ENCODE peak calls at places on chromosomes 13 and 19, in nine cellular contexts. A is progenitor cell of endocrine pancreas; G is ureter; W is kidney glomerular epithelial cell; T is amniotic stem cell; K is stimulated activated CD4-positive, alpha-beta T cell treated with anti-CD3 and anti-CD28 coated beads, Interleukin-2, amount 100 ng/mL, for 48 hours; U is naive thymus-derived CD8-positive, alpha-beta T cell; H is T follicular helper cell; S is Peyer's patch. Y is an unnamed sample.

GRCh38 chr13:50989476-50989875 is 79.9 kb downstream of the RNASEH2B start:
- DNase-seq in K (no peak), T (no peak), S (no peak), U (no peak), G (no peak), W (no peak), A (no peak), H (no peak), Y (no peak)

GRCh38 chr13:27533155-27533643 is 82.8 kb upstream of the MTIF3 start:
- DNase-seq in T (peak; percentile 37), U (peak; percentile 21), H (no peak), S (peak; percentile 89), A (peak; percentile 88), G (peak; percentile 85), K (peak; percentile 60), W (peak; percentile 70), Y (peak; percentile 66)

GRCh38 chr19:50722248-50723013 is 733 bp upstream of the CLEC11A start:
- DNase-seq in T (no peak), G (no peak), W (no peak), U (no peak), A (no peak), H (no peak), K (no peak), S (no peak), Y (no peak)

GRCh38 chr13:62710766-62711165 is 1295.1 kb upstream of the PCDH20 start:
- DNase-seq in U (no peak), A (no peak), K (no peak), S (no peak), W (no peak), H (no peak), G (no peak), T (no peak), Y (no peak)

GRCh38 chr13:58437436-58437835 is 805.9 kb downstream of the PCDH17 start:
- DNase-seq in G (no peak), A (no peak), U (no peak), W (no peak), K (no peak), S (no peak), T (no peak), H (no peak), Y (no peak)

GRCh38 chr19:18657590-18658365 is 20.9 kb downstream of the KLHL26 start:
- DNase-seq in W (peak; percentile 15), T (no peak), U (no peak), H (no peak), K (no peak), S (no peak), G (no peak), A (no peak), Y (peak; percentile 78)

GRCh38 chr19:45765365-45766292 is 3.4 kb downstream of the SIX5 start:
- DNase-seq in S (no peak), H (no peak), T (no peak), U (no peak), K (no peak), W (no peak), G (no peak), A (no peak), Y (no peak)

GRCh38 chr19:1683869-1684572 is 31.6 kb upstream of the TCF3 start:
- DNase-seq in G (no peak), H (no peak), K (no peak), A (no peak), W (no peak), S (no peak), T (no peak), U (no peak), Y (no peak)

GRCh38 chr13:31476753-31477152 is 262.6 kb upstream of the RXFP2 start:
- DNase-seq in T (no peak), H (no peak), W (no peak), G (no peak), S (no peak), K (no peak), A (no peak), U (no peak), Y (no peak)

GRCh38 chr13:106187501-106187900 is 348.0 kb downstream of the EFNB2 start:
- DNase-seq in U (no peak), A (no peak), H (no peak), S (no peak), W (no peak), G (no peak), K (no peak), T (no peak), Y (no peak)

GRCh38 chr13:113907637-113908617 is 44.1 kb upstream of the GAS6 start:
- DNase-seq in S (no peak), T (no peak), W (no peak), A (no peak), H (no peak), U (no peak), G (peak; percentile 44), K (no peak), Y (no peak)

GRCh38 chr19:49999371-50000010 is 25.7 kb downstream of the VRK3 start:
- DNase-seq in S (no peak), A (no peak), G (no peak), U (no peak), H (no peak), W (no peak), K (no peak), T (no peak), Y (no peak)

GRCh38 chr19:54395685-54396084 is 19.6 kb upstream of the TTYH1 start:
- DNase-seq in W (no peak), S (no peak), G (no peak), T (no peak), A (no peak), H (no peak), U (no peak), K (no peak), Y (no peak)

GRCh38 chr19:53870485-53870844 is 2.8 kb downstream of the MYADM start:
- DNase-seq in G (no peak), T (no peak), H (no peak), S (peak; percentile 68), U (peak; percentile 21), K (no peak), W (no peak), A (no peak), Y (no peak)

GRCh38 chr19:40613669-40614594 is 12.8 kb downstream of the LTBP4 start:
- DNase-seq in K (peak; percentile 80), H (peak; percentile 74), W (no peak), U (peak; percentile 82), G (peak; percentile 85), T (peak; percentile 34), S (peak; percentile 96), A (no peak), Y (no peak)

GRCh38 chr13:80131204-80131603 is 209.7 kb downstream of the SPRY2 start:
- DNase-seq in W (peak; percentile 44), H (no peak), T (peak; percentile 32), A (peak; percentile 20), S (peak; percentile 71), U (no peak), G (no peak), K (no peak), Y (peak; percentile 46)

GRCh38 chr13:93547886-93548285 is 321.3 kb downstream of the GPC6 start:
- DNase-seq in A (no peak), S (no peak), H (no peak), U (no peak), T (no peak), G (no peak), W (peak; percentile 78), K (no peak), Y (no peak)

GRCh38 chr19:55452381-55453325 is 8.8 kb downstream of the ISOC2 start:
- DNase-seq in G (no peak), H (no peak), W (peak; percentile 53), U (no peak), A (peak; percentile 45), K (peak; percentile 22), S (peak; percentile 56), T (no peak), Y (peak; percentile 7)

GRCh38 chr13:76764429-76764828 is 121.8 kb downstream of the KCTD12 start:
- DNase-seq in G (peak; percentile 53), W (no peak), S (peak; percentile 53), U (no peak), T (no peak), H (no peak), K (no peak), A (no peak), Y (no peak)

GRCh38 chr19:1590641-1591397 is 1.8 kb downstream of the MBD3 start:
- DNase-seq in G (no peak), A (no peak), S (no peak), U (no peak), T (no peak), W (no peak), H (no peak), K (no peak), Y (no peak)

GRCh38 chr19:13902993-13903555 is 2.8 kb downstream of the BRME1 start:
- DNase-seq in H (no peak), S (no peak), K (no peak), T (no peak), A (no peak), G (no peak), U (peak; percentile 28), W (no peak), Y (no peak)

GRCh38 chr13:68046900-68047299 is 816.8 kb upstream of the PCDH9 start:
- DNase-seq in U (no peak), G (no peak), H (no peak), T (no peak), K (no peak), A (no peak), S (no peak), W (no peak), Y (no peak)

GRCh38 chr19:2394669-2395292 is 32.6 kb downstream of the TIMM13 start:
- DNase-seq in H (no peak), A (no peak), T (no peak), S (peak; percentile 76), W (no peak), U (no peak), G (no peak), K (no peak), Y (no peak)

GRCh38 chr19:56108447-56109195 is 12.5 kb downstream of the ZNF787 start:
- DNase-seq in W (no peak), G (no peak), H (no peak), T (no peak), K (no peak), U (no peak), A (no peak), S (no peak), Y (no peak)

GRCh38 chr19:2547721-2548120 is 71.8 kb downstream of the GADD45B start:
- DNase-seq in W (no peak), A (no peak), K (no peak), U (no peak), G (no peak), S (no peak), H (no peak), T (no peak), Y (no peak)

GRCh38 chr19:3646336-3647092 is 19.9 kb upstream of the CACTIN start:
- DNase-seq in H (no peak), G (no peak), K (no peak), T (no peak), U (no peak), W (no peak), A (no peak), S (no peak), Y (no peak)

GRCh38 chr19:7869453-7869909 is 4.7 kb downstream of the PRR36 start:
- DNase-seq in H (peak; percentile 78), U (peak; percentile 80), T (no peak), S (peak; percentile 89), A (no peak), W (no peak), K (peak; percentile 81), G (peak; percentile 76), Y (peak; percentile 57)

GRCh38 chr13:34360702-34361101 is 542.8 kb downstream of the RFC3 start:
- DNase-seq in K (no peak), U (no peak), G (no peak), T (no peak), S (no peak), A (no peak), H (no peak), W (no peak), Y (no peak)

GRCh38 chr13:111401151-111401550 is 80.7 kb downstream of the TEX29 start:
- DNase-seq in A (no peak), T (no peak), K (no peak), U (no peak), W (no peak), S (no peak), H (no peak), G (no peak), Y (no peak)

GRCh38 chr13:97567510-97568243 is 133.7 kb downstream of the RAP2A start:
- DNase-seq in K (no peak), T (no peak), U (no peak), H (no peak), G (peak; percentile 55), W (no peak), A (no peak), S (peak; percentile 73), Y (peak; percentile 9)

GRCh38 chr19:20235156-20235555 is 68.1 kb downstream of the ZNF486 start:
- DNase-seq in T (no peak), G (no peak), K (no peak), A (no peak), H (no peak), U (no peak), W (no peak), S (no peak), Y (no peak)